ENCODE peak calls at places on chromosomes 13 and 19, in five cellular contexts. L is SK-N-SH; J is heart left ventricle; R is naive thymus-derived CD4-positive, alpha-beta T cell; Y is Karpas-422. A is an unnamed sample.

GRCh38 chr13:23760000-23760399 is 129.2 kb downstream of the MIPEP start:
- DNase-seq in L (no peak), J (no peak), R (no peak), Y (no peak), A (no peak)

GRCh38 chr13:97224544-97225324 is 2.6 kb downstream of the MBNL2 start:
- DNase-seq in L (no peak), J (peak; percentile 43), R (peak; percentile 56), Y (no peak), A (peak; percentile 70)

GRCh38 chr13:107462501-107462900 is 752.8 kb downstream of the LIG4 start:
- DNase-seq in L (no peak), J (no peak), R (no peak), Y (no peak), A (no peak)

GRCh38 chr19:48123907-48124675 is 13.5 kb upstream of the PLA2G4C start:
- DNase-seq in L (no peak), J (no peak), R (no peak), Y (no peak), A (no peak)

GRCh38 chr19:53424968-53425597 is 6.7 kb upstream of the ZNF761 start:
- DNase-seq in L (peak; percentile 76), J (peak; percentile 76), R (peak; percentile 47), Y (peak; percentile 92), A (peak; percentile 74)

GRCh38 chr13:102902789-102903347 is 57.0 kb downstream of the ERCC5 start:
- DNase-seq in L (no peak), J (peak; percentile 72), R (no peak), Y (no peak), A (no peak)

GRCh38 chr13:99442273-99442895 is 58.9 kb upstream of the TM9SF2 start:
- DNase-seq in L (peak; percentile 58), J (no peak), R (peak; percentile 55), Y (peak; percentile 84), A (no peak)

GRCh38 chr19:18967358-18968146 is 26.5 kb upstream of the HOMER3 start:
- DNase-seq in L (no peak), J (peak; percentile 78), R (no peak), Y (no peak), A (no peak)

GRCh38 chr19:52188822-52189744 is 769 bp upstream of the PPP2R1A start:
- DNase-seq in L (peak; percentile 59), J (peak; percentile 86), R (no peak), Y (peak; percentile 51), A (peak; percentile 84)

GRCh38 chr19:47518139-47518538 is 3.3 kb upstream of the NAPA start:
- DNase-seq in L (no peak), J (no peak), R (peak; percentile 31), Y (no peak), A (no peak)

GRCh38 chr13:25980255-25980654 is 71.6 kb downstream of the SHISA2 start:
- DNase-seq in L (peak; percentile 40), J (no peak), R (no peak), Y (peak; percentile 58), A (no peak)

GRCh38 chr13:92838786-92839185 is 387.8 kb upstream of the GPC6 start:
- DNase-seq in L (no peak), J (no peak), R (no peak), Y (no peak), A (no peak)

GRCh38 chr13:51422484-51422883 is 30.4 kb downstream of the INTS6 start:
- DNase-seq in L (no peak), J (no peak), R (no peak), Y (no peak), A (no peak)

GRCh38 chr19:5534787-5535586 is 32.8 kb downstream of the TINCR start:
- DNase-seq in L (peak; percentile 44), J (no peak), R (no peak), Y (peak; percentile 70), A (no peak)

GRCh38 chr19:42108527-42109389 is 23.5 kb downstream of the POU2F2 start:
- DNase-seq in L (peak; percentile 91), J (peak; percentile 77), R (peak; percentile 73), Y (peak; percentile 97), A (peak; percentile 90)

GRCh38 chr13:53545340-53545941 is 516.8 kb downstream of the OLFM4 start:
- DNase-seq in L (no peak), J (no peak), R (no peak), Y (no peak), A (no peak)

GRCh38 chr19:49801966-49802661 is 11.0 kb downstream of the FUZ start:
- DNase-seq in L (peak; percentile 97), J (peak; percentile 96), R (no peak), Y (peak; percentile 61), A (peak; percentile 88)

GRCh38 chr13:21834511-21834910 is 163.6 kb downstream of the FGF9 start:
- DNase-seq in L (no peak), J (no peak), R (no peak), Y (no peak), A (no peak)

GRCh38 chr19:17264641-17264979 is at the start of gene USHBP1:
- DNase-seq in L (no peak), J (peak; percentile 68), R (no peak), Y (no peak), A (no peak)

GRCh38 chr19:17268754-17269153 is 1.5 kb downstream of the BABAM1 start:
- DNase-seq in L (no peak), J (no peak), R (no peak), Y (no peak), A (no peak)

GRCh38 chr19:17266975-17267788 is at the start of gene BABAM1:
- DNase-seq in L (peak; percentile 96), J (peak; percentile 97), R (peak; percentile 99), Y (peak; percentile 99), A (peak; percentile 88)

GRCh38 chr19:17266026-17266425 is 1.2 kb upstream of the BABAM1 start:
- DNase-seq in L (no peak), J (no peak), R (no peak), Y (no peak), A (no peak)

GRCh38 chr19:17266589-17266974 is 661 bp upstream of the BABAM1 start:
- DNase-seq in L (no peak), J (no peak), R (no peak), Y (no peak), A (no peak)
- H3K4me3 ChIP-seq in L (no peak overlapping the region), J (peak overlapping the region; percentile 94), R (peak overlapping the region; percentile 38), Y (peak overlapping the region; percentile 40), A (no peak overlapping the region)

GRCh38 chr13:80048802-80049201 is 292.1 kb downstream of the SPRY2 start:
- DNase-seq in L (no peak), J (peak; percentile 90), R (no peak), Y (peak; percentile 57), A (peak; percentile 47)

GRCh38 chr13:80052286-80052685 is 288.6 kb downstream of the SPRY2 start:
- DNase-seq in L (no peak), J (no peak), R (no peak), Y (no peak), A (no peak)

GRCh38 chr13:80048030-80048429 is 292.9 kb downstream of the SPRY2 start:
- DNase-seq in L (no peak), J (no peak), R (no peak), Y (no peak), A (no peak)

GRCh38 chr13:80047406-80047805 is 293.5 kb downstream of the SPRY2 start:
- DNase-seq in L (no peak), J (no peak), R (no peak), Y (no peak), A (no peak)

GRCh38 chr13:80050252-80050651 is 290.7 kb downstream of the SPRY2 start:
- DNase-seq in L (no peak), J (no peak), R (no peak), Y (no peak), A (no peak)
- H3K4me3 ChIP-seq in L (no peak overlapping the region), J (no peak overlapping the region), R (no peak overlapping the region), Y (no peak overlapping the region), A (no peak overlapping the region)

GRCh38 chr13:111790621-111791020 is 276.3 kb upstream of the SOX1 start:
- DNase-seq in L (no peak), J (no peak), R (no peak), Y (peak; percentile 12), A (no peak)

GRCh38 chr13:111792956-111793355 is 274.0 kb upstream of the SOX1 start:
- DNase-seq in L (no peak), J (no peak), R (no peak), Y (peak; percentile 7), A (no peak)

GRCh38 chr13:111791131-111791530 is 275.8 kb upstream of the SOX1 start:
- DNase-seq in L (no peak), J (no peak), R (no peak), Y (no peak), A (no peak)

GRCh38 chr13:111789420-111789819 is 277.5 kb upstream of the SOX1 start:
- DNase-seq in L (no peak), J (no peak), R (no peak), Y (peak; percentile 35), A (no peak)

GRCh38 chr13:111789011-111789410 is 277.9 kb upstream of the SOX1 start:
- DNase-seq in L (no peak), J (no peak), R (no peak), Y (no peak), A (no peak)
- H3K4me3 ChIP-seq in L (no peak overlapping the region), J (no peak overlapping the region), R (no peak overlapping the region), Y (no peak overlapping the region), A (no peak overlapping the region)

GRCh38 chr19:57620673-57621348 is 6.8 kb downstream of the ZNF134 start:
- DNase-seq in L (no peak), J (no peak), R (no peak), Y (peak; percentile 52), A (no peak)
- H3K4me3 ChIP-seq in L (peak overlapping the region; percentile 34), J (no peak overlapping the region), R (no peak overlapping the region), Y (no peak overlapping the region), A (no peak overlapping the region)

A was measured in pancreas.